ENCODE peak calls at places on chromosomes 12 and 14, in four cellular contexts. W is K562, L is WTC11, M is HepG2. R is an unnamed sample.

GRCh38 chr14:70935135-70935534 is 27.9 kb downstream of the PCNX1 start:
- DNase-seq in W (no peak), L (no peak), M (no peak), R (no peak)

GRCh38 chr14:100293497-100294212 is 12.6 kb downstream of the SLC25A29 start:
- DNase-seq in W (no peak), L (peak; percentile 3), M (no peak), R (no peak)

GRCh38 chr14:66117600-66117999 is 368.6 kb upstream of the CCDC196 start:
- DNase-seq in W (no peak), L (no peak), M (no peak), R (no peak)

GRCh38 chr12:105671720-105672119 is 341.2 kb downstream of the C12orf75 start:
- DNase-seq in W (no peak), L (no peak), M (no peak), R (no peak)

GRCh38 chr12:26939192-26939832 is 1.0 kb downstream of the FGFR1OP2 start:
- DNase-seq in W (no peak), L (no peak), M (no peak), R (peak; percentile 10)

GRCh38 chr12:113416091-113416754 is 6.0 kb upstream of the SDSL start:
- DNase-seq in W (peak; percentile 35), L (no peak), M (no peak), R (no peak)

GRCh38 chr12:95151821-95152220 is 65.4 kb downstream of the FGD6 start:
- DNase-seq in W (no peak), L (no peak), M (no peak), R (no peak)

GRCh38 chr12:3117144-3117581 is 40.0 kb downstream of the TSPAN9 start:
- DNase-seq in W (no peak), L (no peak), M (no peak), R (no peak)

GRCh38 chr14:103385994-103386491 is 828 bp downstream of the MARK3 start:
- DNase-seq in W (no peak), L (peak; percentile 29), M (no peak), R (no peak)

GRCh38 chr14:75247286-75247922 is 31.2 kb upstream of the FOS start:
- DNase-seq in W (no peak), L (no peak), M (peak; percentile 77), R (no peak)

GRCh38 chr12:82047480-82047879 is 288.3 kb upstream of the PPFIA2 start:
- DNase-seq in W (no peak), L (no peak), M (no peak), R (no peak)

GRCh38 chr14:26594756-26595545 is 2.9 kb downstream of the NOVA1 start:
- DNase-seq in W (no peak), L (no peak), M (no peak), R (no peak)

GRCh38 chr14:90062852-90063539 is 1.2 kb downstream of the KCNK13 start:
- DNase-seq in W (no peak), L (no peak), M (no peak), R (no peak)

GRCh38 chr12:106309671-106310313 is 7.3 kb downstream of the TCP11L2 start:
- DNase-seq in W (no peak), L (no peak), M (no peak), R (no peak)

GRCh38 chr12:12870454-12870853 is 20.9 kb upstream of the GPRC5A start:
- DNase-seq in W (no peak), L (no peak), M (peak; percentile 29), R (no peak)

GRCh38 chr12:88411689-88412088 is 168.6 kb downstream of the KITLG start:
- DNase-seq in W (no peak), L (no peak), M (no peak), R (no peak)

GRCh38 chr12:46555379-46555778 is 182.8 kb upstream of the SLC38A2 start:
- DNase-seq in W (no peak), L (no peak), M (no peak), R (no peak)

GRCh38 chr14:89198544-89199329 is 218.3 kb downstream of the FOXN3 start:
- DNase-seq in W (no peak), L (no peak), M (no peak), R (no peak)

GRCh38 chr12:115619889-115620288 is 657.6 kb downstream of the MED13L start:
- DNase-seq in W (no peak), L (no peak), M (no peak), R (no peak)

GRCh38 chr12:6314776-6315175 is 4.3 kb downstream of the PLEKHG6 start:
- DNase-seq in W (no peak), L (no peak), M (no peak), R (no peak)

GRCh38 chr12:45732250-45732649 is 2.7 kb downstream of the ARID2 start:
- DNase-seq in W (no peak), L (no peak), M (no peak), R (no peak)

GRCh38 chr14:66422019-66422946 is 63.9 kb upstream of the CCDC196 start:
- DNase-seq in W (no peak), L (no peak), M (no peak), R (no peak)

GRCh38 chr12:31962076-31962475 is 2.9 kb downstream of the RESF1 start:
- DNase-seq in W (no peak), L (no peak), M (no peak), R (no peak)
- TF ChIP-seq ELF4 in W (no peak), L (no peak), M (no peak), R (no peak)

GRCh38 chr12:59388176-59388575 is 207.7 kb upstream of the SLC16A7 start:
- DNase-seq in W (no peak), L (no peak), M (no peak), R (no peak)

GRCh38 chr12:59381106-59381505 is 214.7 kb upstream of the SLC16A7 start:
- DNase-seq in W (no peak), L (no peak), M (no peak), R (no peak)

GRCh38 chr12:59383426-59383822 is 212.4 kb upstream of the SLC16A7 start:
- DNase-seq in W (no peak), L (no peak), M (no peak), R (no peak)

GRCh38 chr12:59388694-59389093 is 207.1 kb upstream of the SLC16A7 start:
- DNase-seq in W (no peak), L (no peak), M (no peak), R (no peak)

GRCh38 chr12:59382678-59383425 is 213.0 kb upstream of the SLC16A7 start:
- DNase-seq in W (no peak), L (no peak), M (no peak), R (no peak)
- TF ChIP-seq ELF4 in W (no peak), L (no peak), M (no peak), R (no peak)

DNA sequence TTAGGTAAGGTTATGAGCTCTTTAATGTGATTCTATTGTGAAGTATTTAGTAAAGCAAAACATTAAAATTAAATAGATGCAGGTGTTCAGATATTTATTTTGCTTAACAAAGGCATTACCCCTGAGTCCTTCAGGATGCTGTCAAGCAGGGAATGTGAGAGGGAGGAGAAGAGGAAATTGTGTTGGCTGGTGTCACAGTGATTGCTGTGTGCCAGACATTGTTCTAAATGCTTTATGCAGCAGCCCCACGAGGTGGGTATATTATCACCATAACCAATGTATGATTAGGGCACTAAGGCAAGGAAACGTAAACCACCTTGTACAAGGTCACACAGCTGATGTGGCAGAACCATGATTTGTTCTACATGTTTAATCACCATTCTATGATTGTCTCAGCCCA is 80.1 kb downstream of the STAB2 start:
- DNase-seq in W (no peak), L (no peak), M (no peak), R (no peak)
- TF ChIP-seq ELF4 in W (no peak), L (no peak), M (no peak), R (no peak)

DNA sequence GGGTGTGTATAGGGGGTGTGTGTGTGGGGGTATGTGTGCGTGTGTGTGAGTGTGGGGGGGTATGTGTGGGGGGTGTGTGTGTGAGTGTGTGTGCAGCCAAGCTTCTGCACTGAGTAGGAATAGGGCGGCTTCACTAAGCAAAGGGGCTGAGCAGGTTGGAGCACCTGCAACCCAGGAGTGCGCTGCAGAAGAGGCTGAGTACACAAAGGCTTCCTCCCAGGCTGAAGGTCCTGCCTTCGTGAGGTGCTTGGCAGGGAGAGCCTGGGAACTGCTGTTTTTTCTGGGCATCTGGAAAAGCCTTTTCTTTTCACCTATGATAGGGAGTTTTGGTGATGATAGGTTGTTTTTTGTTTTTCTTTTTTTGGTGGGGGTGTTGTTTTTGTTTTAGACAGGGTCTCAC is 6.0 kb upstream of the NUDT14 start:
- DNase-seq in W (no peak), L (no peak), M (no peak), R (no peak)
- TF ChIP-seq ELF4 in W (no peak), L (no peak), M (no peak), R (no peak)

GRCh38 chr12:47892819-47893218 is 12.0 kb downstream of the VDR start:
- DNase-seq in W (no peak), L (no peak), M (no peak), R (no peak)
- TF ChIP-seq ELF4 in W (no peak), L (no peak), M (no peak), R (no peak)

DNA sequence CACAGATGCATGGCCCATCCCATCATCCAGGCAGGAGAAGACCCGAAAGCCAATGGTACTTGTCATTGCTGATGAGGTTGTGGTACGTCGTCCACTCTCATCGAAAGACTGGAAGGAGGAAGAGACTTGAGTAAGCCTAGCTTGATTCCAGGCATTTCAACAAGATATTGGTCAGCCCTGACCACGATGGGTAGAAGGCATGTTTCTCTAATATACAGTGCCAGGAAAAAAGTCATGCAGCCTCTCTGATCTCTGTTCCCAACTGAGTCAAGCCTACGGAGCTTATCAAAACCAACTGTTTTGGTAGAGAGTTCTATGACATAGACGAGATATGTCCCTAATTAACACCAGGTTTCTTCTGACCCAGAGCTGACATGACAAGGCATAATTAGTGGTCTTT is 58.6 kb downstream of the NIN start:
- DNase-seq in W (no peak), L (no peak), M (no peak), R (no peak)
- TF ChIP-seq ELF4 in W (no peak), L (no peak), M (no peak), R (no peak)

DNA sequence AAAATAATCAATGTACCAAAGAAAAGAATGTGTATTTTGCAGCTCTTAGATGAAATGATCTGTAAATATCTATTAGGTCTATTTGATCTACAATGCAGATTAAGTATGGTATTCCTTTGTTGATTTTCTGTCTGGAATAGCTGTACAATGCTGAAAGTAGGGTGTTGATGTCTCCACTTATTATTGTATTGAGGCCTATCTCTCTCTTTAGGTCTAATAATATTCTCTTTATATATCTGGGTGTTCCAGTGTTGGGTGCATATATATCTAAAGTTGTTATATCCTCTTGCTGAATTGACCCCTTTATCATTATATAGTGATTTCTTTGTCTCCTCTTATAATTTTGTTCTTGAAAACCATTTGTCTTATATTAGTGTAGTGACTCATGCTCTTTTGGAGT is 885.5 kb upstream of the FOXG1 start:
- DNase-seq in W (no peak), L (no peak), M (no peak), R (no peak)
- TF ChIP-seq ELF4 in W (no peak), L (no peak), M (no peak), R (no peak)

DNA sequence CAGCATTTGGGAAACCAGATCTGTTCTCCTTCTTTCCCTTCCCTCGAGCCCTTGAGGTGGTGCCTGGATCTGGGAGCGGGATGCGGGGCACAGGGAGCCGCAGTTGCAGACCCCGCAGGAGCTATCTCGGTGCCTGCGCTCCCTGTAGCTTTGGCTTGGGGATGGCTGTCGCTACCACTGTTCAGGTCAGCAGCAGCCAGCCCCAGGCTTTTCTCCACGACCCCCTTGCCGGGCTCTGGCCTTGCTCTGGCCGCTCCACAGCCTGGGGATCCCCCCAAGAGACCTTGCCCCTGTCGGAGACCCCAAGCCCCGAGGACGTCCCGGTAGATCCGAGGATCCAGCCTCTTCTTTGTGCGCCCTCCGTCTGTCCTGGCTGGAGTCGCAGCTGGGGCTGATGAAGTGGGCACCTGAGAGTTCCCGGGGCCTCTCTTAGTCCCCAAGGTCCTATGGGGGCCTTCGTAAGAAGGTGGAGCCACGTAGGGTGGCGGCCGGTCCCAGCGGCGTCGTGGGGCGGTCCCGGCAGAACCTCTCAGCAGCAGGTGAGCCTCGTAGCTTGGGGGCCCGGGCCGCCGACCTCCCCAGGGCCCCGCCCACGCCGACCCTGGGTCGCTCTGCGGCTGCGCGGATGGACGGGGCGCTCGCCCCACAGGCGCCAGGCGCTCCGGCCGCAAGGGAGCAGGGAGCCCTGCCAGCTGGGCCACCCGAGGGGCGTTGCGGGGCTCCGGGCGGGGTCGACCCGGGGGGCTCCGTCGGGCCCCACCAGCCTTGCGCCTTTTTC is 1.3 kb downstream of the DDN start:
- DNase-seq in W (peak; percentile 84), L (no peak), M (no peak), R (no peak)
- TF ChIP-seq ELF4 in W (no peak), L (no peak), M (no peak), R (no peak)

R was measured in HEK293T.